ENCODE peak calls at places on chromosomes 2 and 18, in ten cellular contexts. Z is suprapubic skin; Q is caudate nucleus; D is A549; W is activated CD4-positive, alpha-beta T cell treated with anti-CD3 and anti-CD28 coated beads, Interleukin-2, amount 50 U/mL, for 1 hour; U is right cardiac atrium; N is activated gamma-delta T cell; J is heart right ventricle; Y is prostate gland; E is NCI-H1436. B is an unnamed sample.

GRCh38 chr2:25981596-25982272 is 563 bp downstream of the KIF3C start:
- DNase-seq in Z (peak), E (no peak), Y (no peak), W (no peak), Q (no peak), N (no peak), J (peak), D (no peak), U (peak), B (no peak)

GRCh38 chr2:126886201-126886905 is 12.3 kb upstream of the TEX51 start:
- DNase-seq in E (no peak), W (peak), J (peak), N (no peak), Z (no peak), Q (no peak), U (peak), D (peak), Y (no peak), B (peak)

GRCh38 chr2:196263181-196263747 is 91.9 kb upstream of the STK17B start:
- DNase-seq in Z (no peak), E (no peak), Q (no peak), N (no peak), J (no peak), D (no peak), Y (no peak), U (no peak), W (no peak), B (no peak)

GRCh38 chr2:37650548-37651101 is 20.8 kb downstream of the CDC42EP3 start:
- DNase-seq in D (no peak), Z (no peak), Q (no peak), Y (no peak), N (no peak), J (no peak), U (no peak), W (no peak), E (no peak), B (no peak)

GRCh38 chr18:42157878-42158277 is 202.8 kb downstream of the PIK3C3 start:
- DNase-seq in Z (no peak), U (no peak), Y (no peak), N (no peak), J (no peak), Q (no peak), D (no peak), E (no peak), W (no peak), B (no peak)

GRCh38 chr2:112690853-112691390 is 29.9 kb upstream of the NT5DC4 start:
- DNase-seq in N (no peak), J (peak), D (peak), W (peak), Z (no peak), E (peak), Y (peak), Q (no peak), U (peak), B (peak)

GRCh38 chr2:227351639-227352038 is 26.6 kb downstream of the MFF start:
- DNase-seq in U (no peak), Q (no peak), J (no peak), W (no peak), E (no peak), N (no peak), Z (no peak), Y (no peak), D (no peak), B (no peak)

GRCh38 chr2:191635333-191636234 is 42.4 kb upstream of the NABP1 start:
- DNase-seq in Z (no peak), N (no peak), J (no peak), U (no peak), D (no peak), Q (no peak), W (no peak), E (no peak), Y (no peak), B (no peak)

GRCh38 chr18:3624818-3625716 is 175.1 kb downstream of the TGIF1 start:
- DNase-seq in Y (no peak), W (peak), D (peak), Z (peak), U (no peak), Q (no peak), J (no peak), N (no peak), E (no peak), B (no peak)

B was measured in heart left ventricle.